ENCODE peak calls at places on chromosomes 6 and 20, in seven cellular contexts. One of them, this sample, is unnamed.

GRCh38 chr20:8790442-8791074 is 278.3 kb upstream of the PLCB4 start:
- DNase-seq in GM12878: no peak
- DNase-seq in K562: peak
- DNase-seq in IMR-90: peak
- DNase-seq in HepG2: peak
- DNase-seq in A549: peak
- DNase-seq in H1: no peak
- DNase-seq in this sample: peak

GRCh38 chr20:17469631-17470030 is 61.5 kb downstream of the BFSP1 start:
- DNase-seq in GM12878: no peak
- DNase-seq in K562: no peak
- DNase-seq in IMR-90: no peak
- DNase-seq in HepG2: no peak
- DNase-seq in A549: no peak
- DNase-seq in H1: peak
- DNase-seq in this sample: no peak

GRCh38 chr6:158674342-158674969 is 24.6 kb downstream of the SYTL3 start:
- DNase-seq in GM12878: no peak
- DNase-seq in K562: no peak
- DNase-seq in IMR-90: no peak
- DNase-seq in HepG2: no peak
- DNase-seq in A549: no peak
- DNase-seq in H1: no peak
- DNase-seq in this sample: no peak

GRCh38 chr6:34924831-34925613 is 36.0 kb downstream of the ANKS1A start:
- DNase-seq in GM12878: no peak
- DNase-seq in K562: no peak
- DNase-seq in IMR-90: no peak
- DNase-seq in HepG2: no peak
- DNase-seq in A549: no peak
- DNase-seq in H1: no peak
- DNase-seq in this sample: no peak

GRCh38 chr6:83511901-83512681 is at the start of gene PRSS35:
- DNase-seq in GM12878: no peak
- DNase-seq in K562: peak
- DNase-seq in IMR-90: peak
- DNase-seq in HepG2: peak
- DNase-seq in A549: peak
- DNase-seq in H1: peak
- DNase-seq in this sample: peak

GRCh38 chr6:16432075-16433032 is 194.0 kb downstream of the GMPR start:
- DNase-seq in GM12878: peak
- DNase-seq in K562: no peak
- DNase-seq in IMR-90: peak
- DNase-seq in HepG2: no peak
- DNase-seq in A549: no peak
- DNase-seq in H1: no peak
- DNase-seq in this sample: no peak

GRCh38 chr6:150093397-150093796 is 24.5 kb upstream of the ULBP3 start:
- DNase-seq in GM12878: no peak
- DNase-seq in K562: no peak
- DNase-seq in IMR-90: no peak
- DNase-seq in HepG2: no peak
- DNase-seq in A549: no peak
- DNase-seq in H1: no peak
- DNase-seq in this sample: no peak

GRCh38 chr6:33724281-33725023 is 13.0 kb upstream of the UQCC2 start:
- DNase-seq in GM12878: no peak
- DNase-seq in K562: no peak
- DNase-seq in IMR-90: no peak
- DNase-seq in HepG2: no peak
- DNase-seq in A549: no peak
- DNase-seq in H1: no peak
- DNase-seq in this sample: no peak

DNA sequence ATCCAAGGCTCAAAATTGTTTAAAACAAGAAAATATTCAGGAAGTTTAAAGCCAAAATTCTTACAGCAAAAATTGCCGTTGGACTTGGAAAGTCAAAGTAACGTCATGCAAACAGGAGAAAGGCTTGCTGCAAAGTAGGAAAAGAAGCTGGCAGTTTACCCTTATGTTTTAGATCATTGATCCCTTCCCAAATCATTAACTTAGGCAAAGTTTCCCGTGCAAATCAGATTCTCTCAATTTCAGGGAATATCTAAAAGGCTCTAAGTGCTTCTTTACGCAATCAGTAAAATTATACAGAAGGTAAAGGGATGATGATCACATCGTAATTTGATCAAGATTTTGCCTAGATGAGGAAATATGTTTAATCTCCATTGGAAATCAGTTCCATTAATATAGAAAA is 197.5 kb downstream of the ALDH8A1 start:
- DNase-seq in GM12878: no peak
- DNase-seq in K562: no peak
- DNase-seq in IMR-90: no peak
- DNase-seq in HepG2: no peak
- DNase-seq in A549: no peak
- DNase-seq in H1: no peak
- DNase-seq in this sample: no peak
- TF ChIP-seq CEBPB in GM12878: no peak
- TF ChIP-seq CEBPB in K562: no peak
- TF ChIP-seq CEBPB in IMR-90: no peak
- TF ChIP-seq CEBPB in HepG2: no peak
- TF ChIP-seq CEBPB in A549: no peak
- TF ChIP-seq CEBPB in H1: no peak
- TF ChIP-seq CEBPB in this sample: no peak

DNA sequence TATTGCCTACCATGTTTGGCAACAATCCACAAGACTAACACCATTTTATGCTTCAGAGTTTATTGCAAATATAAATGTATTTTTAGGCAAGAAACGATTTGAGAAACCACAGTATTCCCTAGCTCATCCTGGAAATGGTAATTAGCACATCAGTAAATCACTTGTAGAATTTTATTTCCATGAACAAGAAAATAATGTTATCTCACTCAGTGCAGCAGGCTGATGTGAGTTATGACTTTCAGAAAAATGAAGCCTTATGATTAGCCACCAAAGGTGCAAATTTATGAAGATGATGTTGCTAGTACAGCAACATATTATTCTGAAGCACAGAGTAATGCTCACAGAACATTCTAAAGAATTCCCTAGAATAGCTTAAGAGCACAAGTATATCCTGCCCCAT is 127.7 kb upstream of the GJE1 start:
- DNase-seq in GM12878: no peak
- DNase-seq in K562: no peak
- DNase-seq in IMR-90: no peak
- DNase-seq in HepG2: no peak
- DNase-seq in A549: no peak
- DNase-seq in H1: no peak
- DNase-seq in this sample: no peak
- TF ChIP-seq CEBPB in GM12878: no peak
- TF ChIP-seq CEBPB in K562: no peak
- TF ChIP-seq CEBPB in IMR-90: no peak
- TF ChIP-seq CEBPB in HepG2: no peak
- TF ChIP-seq CEBPB in A549: no peak
- TF ChIP-seq CEBPB in H1: no peak
- TF ChIP-seq CEBPB in this sample: no peak

GRCh38 chr20:3080939-3081388 is 3.6 kb downstream of the AVP start:
- DNase-seq in GM12878: no peak
- DNase-seq in K562: no peak
- DNase-seq in IMR-90: peak
- DNase-seq in HepG2: no peak
- DNase-seq in A549: peak
- DNase-seq in H1: no peak
- DNase-seq in this sample: no peak
- TF ChIP-seq CEBPB in GM12878: no peak
- TF ChIP-seq CEBPB in K562: no peak
- TF ChIP-seq CEBPB in IMR-90: no peak
- TF ChIP-seq CEBPB in HepG2: no peak
- TF ChIP-seq CEBPB in A549: no peak
- TF ChIP-seq CEBPB in H1: no peak
- TF ChIP-seq CEBPB in this sample: no peak

GRCh38 chr6:108941867-108942266 is 93.6 kb downstream of the ARMC2 start:
- DNase-seq in GM12878: no peak
- DNase-seq in K562: no peak
- DNase-seq in IMR-90: no peak
- DNase-seq in HepG2: no peak
- DNase-seq in A549: no peak
- DNase-seq in H1: no peak
- DNase-seq in this sample: no peak
- TF ChIP-seq CEBPB in GM12878: no peak
- TF ChIP-seq CEBPB in K562: no peak
- TF ChIP-seq CEBPB in IMR-90: no peak
- TF ChIP-seq CEBPB in HepG2: no peak
- TF ChIP-seq CEBPB in A549: no peak
- TF ChIP-seq CEBPB in H1: no peak
- TF ChIP-seq CEBPB in this sample: no peak

GRCh38 chr20:38973546-38974120 is 11.5 kb downstream of the DHX35 start:
- DNase-seq in GM12878: no peak
- DNase-seq in K562: no peak
- DNase-seq in IMR-90: peak
- DNase-seq in HepG2: no peak
- DNase-seq in A549: no peak
- DNase-seq in H1: no peak
- DNase-seq in this sample: no peak
- TF ChIP-seq CEBPB in GM12878: no peak
- TF ChIP-seq CEBPB in K562: no peak
- TF ChIP-seq CEBPB in IMR-90: no peak
- TF ChIP-seq CEBPB in HepG2: no peak
- TF ChIP-seq CEBPB in A549: no peak
- TF ChIP-seq CEBPB in H1: no peak
- TF ChIP-seq CEBPB in this sample: no peak

DNA sequence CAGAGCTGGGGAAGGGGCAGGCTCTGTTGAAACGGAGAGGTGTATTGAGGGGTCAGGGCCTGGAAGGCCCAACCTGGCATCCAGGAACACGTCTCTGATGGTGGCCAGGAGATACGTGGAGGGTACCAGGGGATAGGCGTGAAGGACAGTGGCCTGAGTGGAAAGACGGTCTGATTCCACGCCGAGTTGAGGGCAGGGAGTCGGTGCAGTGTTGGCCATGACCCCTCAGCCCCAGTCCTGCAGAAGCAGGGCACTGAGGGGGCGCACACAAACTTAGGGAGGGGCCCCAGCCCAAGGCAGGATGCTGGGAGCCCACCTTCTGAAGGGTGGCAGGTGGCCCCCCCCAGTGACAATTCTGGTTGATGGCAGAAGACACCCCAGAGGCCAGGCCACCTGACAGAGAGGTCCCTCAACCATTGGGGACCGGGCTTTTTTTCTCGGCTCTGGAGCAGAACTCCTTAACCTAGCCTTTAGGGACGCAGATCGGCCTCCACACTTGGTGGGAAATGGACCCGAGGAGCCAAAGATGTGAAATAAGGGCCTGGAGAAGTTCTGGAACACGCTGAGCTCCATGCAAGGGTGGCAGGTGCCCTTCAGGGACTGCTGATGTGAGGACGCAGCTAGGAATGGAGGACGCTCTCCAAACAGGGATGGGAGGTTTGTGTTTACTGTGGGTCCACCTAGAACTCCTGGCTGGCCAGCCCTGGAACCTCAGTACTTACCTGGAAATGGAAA is 91.0 kb downstream of the TMEM242 start:
- DNase-seq in GM12878: no peak
- DNase-seq in K562: no peak
- DNase-seq in IMR-90: no peak
- DNase-seq in HepG2: no peak
- DNase-seq in A549: no peak
- DNase-seq in H1: no peak
- DNase-seq in this sample: no peak
- TF ChIP-seq CEBPB in GM12878: no peak
- TF ChIP-seq CEBPB in K562: no peak
- TF ChIP-seq CEBPB in IMR-90: no peak
- TF ChIP-seq CEBPB in HepG2: no peak
- TF ChIP-seq CEBPB in A549: no peak
- TF ChIP-seq CEBPB in H1: no peak
- TF ChIP-seq CEBPB in this sample: no peak

GRCh38 chr20:54044156-54044555 is 26.2 kb downstream of the BCAS1 start:
- DNase-seq in GM12878: no peak
- DNase-seq in K562: no peak
- DNase-seq in IMR-90: peak
- DNase-seq in HepG2: no peak
- DNase-seq in A549: no peak
- DNase-seq in H1: no peak
- DNase-seq in this sample: no peak
- TF ChIP-seq CEBPB in GM12878: no peak
- TF ChIP-seq CEBPB in K562: peak
- TF ChIP-seq CEBPB in IMR-90: peak
- TF ChIP-seq CEBPB in HepG2: no peak
- TF ChIP-seq CEBPB in A549: no peak
- TF ChIP-seq CEBPB in H1: no peak
- TF ChIP-seq CEBPB in this sample: no peak

DNA sequence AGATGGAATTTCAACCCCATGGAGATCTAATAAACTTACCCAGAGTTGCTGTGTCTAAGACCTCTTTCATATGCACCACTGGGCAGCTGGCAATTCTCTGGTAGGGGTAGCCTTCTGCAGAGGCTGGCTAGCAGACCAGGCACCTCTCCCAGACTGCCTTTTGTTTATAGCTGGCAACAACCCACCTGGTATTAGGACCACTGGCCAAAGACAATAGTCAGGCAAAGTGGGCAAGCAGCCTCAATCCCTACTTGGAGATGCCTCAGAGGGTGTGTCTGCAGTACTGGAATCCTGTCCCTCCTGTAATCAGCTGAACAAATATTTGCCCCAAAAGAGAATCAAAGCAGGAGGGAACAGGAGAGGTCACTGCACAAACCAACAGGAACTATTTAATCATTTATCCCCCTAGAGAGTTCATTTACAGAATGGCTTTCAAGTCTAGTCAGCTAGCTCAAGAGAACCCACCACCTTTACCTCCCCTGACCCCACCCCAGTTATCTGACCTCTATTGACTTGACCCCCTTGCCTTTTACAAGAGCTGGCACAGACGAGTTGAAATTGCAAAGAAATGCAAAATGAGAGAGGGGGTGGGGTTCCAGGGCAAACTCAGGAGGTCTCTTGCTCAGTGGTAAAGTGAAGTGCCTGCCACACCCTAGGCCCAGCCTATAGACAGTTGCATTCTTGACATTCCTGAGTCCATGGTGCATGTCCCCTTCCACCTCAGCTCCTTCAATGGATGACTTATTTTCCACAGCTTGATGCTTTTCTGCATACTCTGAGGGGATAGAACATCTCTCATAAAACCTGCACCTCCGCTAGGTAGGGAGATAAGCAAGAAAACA is 2.8 kb downstream of the BCL2L1 start:
- DNase-seq in GM12878: no peak
- DNase-seq in K562: no peak
- DNase-seq in IMR-90: no peak
- DNase-seq in HepG2: peak
- DNase-seq in A549: peak
- DNase-seq in H1: no peak
- DNase-seq in this sample: no peak
- TF ChIP-seq CEBPB in GM12878: no peak
- TF ChIP-seq CEBPB in K562: no peak
- TF ChIP-seq CEBPB in IMR-90: no peak
- TF ChIP-seq CEBPB in HepG2: no peak
- TF ChIP-seq CEBPB in A549: no peak
- TF ChIP-seq CEBPB in H1: no peak
- TF ChIP-seq CEBPB in this sample: no peak